ENCODE peak calls at places on chromosome 2, in five cellular contexts. R, T, Z, V and W are unnamed samples.
A peak's percentile ranks its signal among the peaks of the same experiment; 100 is the strongest.

GRCh38 chr2:234823877-234824376 is 127.9 kb upstream of the SH3BP4 start:
- DNase-seq in R (no peak), T (peak; percentile 100), Z (peak; percentile 98), V (no peak), W (peak; percentile 92)

GRCh38 chr2:27496357-27497287 is at the start of gene GCKR:
- DNase-seq in R (no peak), T (peak; percentile 49), Z (peak; percentile 52), V (no peak), W (peak; percentile 33)

GRCh38 chr2:88489181-88489580 is 36.7 kb upstream of the FOXI3 start:
- DNase-seq in R (no peak), T (no peak), Z (no peak), V (no peak), W (no peak)

GRCh38 chr2:19543271-19544019 is 185.0 kb upstream of the OSR1 start:
- DNase-seq in R (no peak), T (peak; percentile 15), Z (peak; percentile 26), V (no peak), W (no peak)

GRCh38 chr2:172999641-173000387 is 75.8 kb upstream of the MAP3K20 start:
- DNase-seq in R (no peak), T (peak; percentile 25), Z (no peak), V (no peak), W (no peak)

GRCh38 chr2:20514596-20515269 is 67.9 kb downstream of the RHOB start:
- DNase-seq in R (peak; percentile 90), T (peak; percentile 99), Z (peak; percentile 98), V (no peak), W (peak; percentile 85)

GRCh38 chr2:200377143-200377773 is 70.8 kb downstream of the SPATS2L start:
- DNase-seq in R (no peak), T (no peak), Z (no peak), V (no peak), W (no peak)

GRCh38 chr2:38975009-38975408 is 85.3 kb downstream of the ARHGEF33 start:
- DNase-seq in R (no peak), T (no peak), Z (no peak), V (no peak), W (no peak)

GRCh38 chr2:103138123-103138886 is 376.5 kb downstream of the TMEM182 start:
- DNase-seq in R (no peak), T (no peak), Z (no peak), V (no peak), W (no peak)

GRCh38 chr2:95328386-95329125 is 31.4 kb downstream of the KCNIP3 start:
- DNase-seq in R (peak; percentile 56), T (peak; percentile 56), Z (peak; percentile 18), V (no peak), W (no peak)

GRCh38 chr2:64792995-64793639 is 139.4 kb upstream of the SERTAD2 start:
- DNase-seq in R (no peak), T (peak; percentile 60), Z (peak; percentile 53), V (no peak), W (no peak)

GRCh38 chr2:100017633-100018032 is 124.8 kb downstream of the AFF3 start:
- DNase-seq in R (no peak), T (peak; percentile 74), Z (peak; percentile 74), V (peak; percentile 32), W (peak; percentile 60)

GRCh38 chr2:14828223-14828622 is 195.7 kb downstream of the LRATD1 start:
- DNase-seq in R (no peak), T (no peak), Z (no peak), V (no peak), W (no peak)

GRCh38 chr2:127095367-127095641 is 11.7 kb downstream of the BIN1 start:
- DNase-seq in R (peak; percentile 41), T (no peak), Z (no peak), V (no peak), W (no peak)

GRCh38 chr2:179262077-179262660 is 2.5 kb downstream of the SESTD1 start:
- DNase-seq in R (no peak), T (no peak), Z (no peak), V (no peak), W (no peak)

GRCh38 chr2:83368916-83369315 is 1090.2 kb downstream of the SUCLG1 start:
- DNase-seq in R (no peak), T (peak; percentile 29), Z (no peak), V (no peak), W (peak; percentile 19)

GRCh38 chr2:54678719-54679118 is 44.7 kb upstream of the EML6 start:
- DNase-seq in R (no peak), T (no peak), Z (no peak), V (no peak), W (no peak)

GRCh38 chr2:150811259-150811912 is 323.9 kb upstream of the RND3 start:
- DNase-seq in R (no peak), T (no peak), Z (peak; percentile 50), V (no peak), W (no peak)

GRCh38 chr2:108936076-108936867 is 52.7 kb downstream of the EDAR start:
- DNase-seq in R (peak; percentile 51), T (no peak), Z (no peak), V (no peak), W (no peak)

GRCh38 chr2:183010112-183010511 is 28.1 kb downstream of the NCKAP1 start:
- DNase-seq in R (no peak), T (peak; percentile 72), Z (peak; percentile 88), V (peak; percentile 16), W (no peak)

GRCh38 chr2:26534098-26534864 is 56.4 kb upstream of the OTOF start:
- DNase-seq in R (peak; percentile 26), T (no peak), Z (no peak), V (peak; percentile 12), W (no peak)

GRCh38 chr2:8538531-8538930 is 143.3 kb upstream of the ID2 start:
- DNase-seq in R (peak; percentile 72), T (no peak), Z (no peak), V (no peak), W (no peak)

GRCh38 chr2:134136702-134137101 is 117.2 kb upstream of the MGAT5 start:
- DNase-seq in R (no peak), T (no peak), Z (no peak), V (no peak), W (no peak)
- H3K4me3 ChIP-seq in R (no peak overlapping the region), T (peak overlapping the region; percentile 34), Z (no peak overlapping the region), V (no peak overlapping the region), W (peak overlapping the region; percentile 39)

GRCh38 chr2:40230717-40231300 is 221.1 kb downstream of the SLC8A1 start:
- DNase-seq in R (no peak), T (no peak), Z (no peak), V (no peak), W (no peak)
- TF ChIP-seq CTCF in R (no peak), T (peak; percentile 15), Z (no peak), V (peak; percentile 15), W (no peak)

GRCh38 chr2:238239552-238239871 is 326 bp downstream of the HES6 start:
- DNase-seq in R (no peak), T (peak; percentile 3), Z (no peak), V (peak; percentile 71), W (no peak)

GRCh38 chr2:238239872-238240760 is at the start of gene HES6:
- DNase-seq in R (peak; percentile 96), T (peak; percentile 84), Z (peak; percentile 82), V (peak; percentile 97), W (no peak)

GRCh38 chr2:238242731-238243495 is 3.1 kb upstream of the HES6 start:
- DNase-seq in R (no peak), T (no peak), Z (no peak), V (peak; percentile 96), W (no peak)

GRCh38 chr2:238241970-238242369 is 2.1 kb upstream of the HES6 start:
- DNase-seq in R (no peak), T (no peak), Z (no peak), V (no peak), W (no peak)

GRCh38 chr2:238240761-238241711 is 1.2 kb upstream of the HES6 start:
- DNase-seq in R (no peak), T (peak; percentile 34), Z (no peak), V (peak; percentile 86), W (no peak)
- H3K4me3 ChIP-seq in R (no peak overlapping the region), T (no peak overlapping the region), Z (no peak overlapping the region), V (peak overlapping the region; percentile 68), W (no peak overlapping the region)

GRCh38 chr2:174350018-174350417 is 15.3 kb downstream of the SP9 start:
- DNase-seq in R (no peak), T (no peak), Z (peak; percentile 22), V (no peak), W (no peak)
- TF ChIP-seq CTCF in R (no peak), T (no peak), Z (peak; percentile 42), V (peak; percentile 41), W (peak; percentile 42)

GRCh38 chr2:218226903-218227302 is 9.9 kb downstream of the ARPC2 start:
- DNase-seq in R (no peak), T (no peak), Z (no peak), V (no peak), W (no peak)

GRCh38 chr2:218230882-218231281 is 13.9 kb downstream of the ARPC2 start:
- DNase-seq in R (no peak), T (peak; percentile 74), Z (peak; percentile 42), V (no peak), W (no peak)

GRCh38 chr2:218228366-218229092 is 11.5 kb downstream of the ARPC2 start:
- DNase-seq in R (no peak), T (peak; percentile 43), Z (peak; percentile 25), V (no peak), W (no peak)

GRCh38 chr2:218229851-218230250 is 12.9 kb downstream of the ARPC2 start:
- DNase-seq in R (no peak), T (no peak), Z (no peak), V (no peak), W (no peak)

GRCh38 chr2:218229239-218229638 is 12.2 kb downstream of the ARPC2 start:
- DNase-seq in R (no peak), T (peak; percentile 92), Z (peak; percentile 87), V (no peak), W (peak; percentile 74)
- H3K4me3 ChIP-seq in R (no peak overlapping the region), T (no peak overlapping the region), Z (no peak overlapping the region), V (no peak overlapping the region), W (no peak overlapping the region)